ENCODE peak calls at places on chromosome 11, in six cellular contexts. I is GM23338, C is T47D, U is psoas muscle, D is nucleus accumbens, L is HCT116. M is an unnamed sample.

GRCh38 chr11:117300301-117300700 is 9.2 kb downstream of the BACE1-AS start:
- DNase-seq in I (peak; percentile 63), C (no peak), U (peak; percentile 21), D (no peak), L (no peak), M (no peak)

GRCh38 chr11:94849836-94850235 is 81.7 kb downstream of the AMOTL1 start:
- DNase-seq in I (no peak), C (no peak), U (no peak), D (no peak), L (no peak), M (no peak)

GRCh38 chr11:128463386-128463829 is 124.0 kb downstream of the ETS1 start:
- DNase-seq in I (no peak), C (no peak), U (no peak), D (no peak), L (no peak), M (no peak)

GRCh38 chr11:114775849-114776621 is 97.7 kb downstream of the NXPE2 start:
- DNase-seq in I (no peak), C (no peak), U (no peak), D (no peak), L (no peak), M (no peak)

GRCh38 chr11:75158241-75158640 is 7.3 kb downstream of the SLCO2B1 start:
- DNase-seq in I (no peak), C (no peak), U (no peak), D (no peak), L (no peak), M (no peak)

GRCh38 chr11:15843309-15843857 is 513.0 kb downstream of the SOX6 start:
- DNase-seq in I (peak; percentile 57), C (no peak), U (no peak), D (no peak), L (no peak), M (no peak)

GRCh38 chr11:79088967-79089366 is 351.9 kb downstream of the TENM4 start:
- DNase-seq in I (no peak), C (no peak), U (no peak), D (no peak), L (no peak), M (no peak)

GRCh38 chr11:75265851-75266531 is 25.4 kb downstream of the TPBGL start:
- DNase-seq in I (no peak), C (no peak), U (no peak), D (no peak), L (no peak), M (no peak)

GRCh38 chr11:8671651-8672062 is 10.8 kb downstream of the TRIM66 start:
- DNase-seq in I (no peak), C (no peak), U (no peak), D (no peak), L (no peak), M (no peak)

GRCh38 chr11:91243630-91244029 is 981.0 kb upstream of the FAT3 start:
- DNase-seq in I (no peak), C (no peak), U (no peak), D (no peak), L (no peak), M (no peak)

GRCh38 chr11:134464196-134464595 is 52.2 kb upstream of the B3GAT1 start:
- DNase-seq in I (peak; percentile 44), C (no peak), U (no peak), D (no peak), L (no peak), M (no peak)

GRCh38 chr11:46520971-46521745 is 72.7 kb downstream of the AMBRA1 start:
- DNase-seq in I (peak; percentile 34), C (peak; percentile 26), U (no peak), D (no peak), L (no peak), M (no peak)

GRCh38 chr11:34916810-34917780 is 677 bp downstream of the PDHX start:
- DNase-seq in I (peak; percentile 81), C (peak; percentile 33), U (no peak), D (no peak), L (peak; percentile 34), M (peak; percentile 17)

GRCh38 chr11:79265756-79266322 is 175.0 kb downstream of the TENM4 start:
- DNase-seq in I (no peak), C (no peak), U (no peak), D (no peak), L (no peak), M (no peak)

GRCh38 chr11:104323841-104324240 is 159.9 kb upstream of the PDGFD start:
- DNase-seq in I (no peak), C (peak; percentile 70), U (no peak), D (no peak), L (no peak), M (no peak)

GRCh38 chr11:63880031-63880841 is 36.7 kb downstream of the RCOR2 start:
- DNase-seq in I (no peak), C (no peak), U (no peak), D (no peak), L (no peak), M (no peak)

GRCh38 chr11:93756748-93757147 is 15.3 kb downstream of the C11orf54 start:
- DNase-seq in I (no peak), C (no peak), U (no peak), D (no peak), L (no peak), M (no peak)

GRCh38 chr11:111944651-111945051 is 7.5 kb downstream of the DIXDC1 start:
- DNase-seq in I (no peak), C (no peak), U (no peak), D (no peak), L (no peak), M (no peak)

M was measured in HuH-7.5.